ENCODE peak calls at places on chromosomes 6 and 20, in six cellular contexts. Q is HepG2, M is HCT116, L is H1, I is SK-N-SH, B is K562. J is an unnamed sample.

GRCh38 chr6:138978229-138978628 is 9.8 kb downstream of the REPS1 start:
- DNase-seq in Q (no peak), M (no peak), L (no peak), I (no peak), B (no peak), J (no peak)

GRCh38 chr6:170444056-170444505 is 109.0 kb downstream of the PSMB1 start:
- DNase-seq in Q (no peak), M (no peak), L (no peak), I (peak; percentile 8), B (no peak), J (no peak)

GRCh38 chr6:46876126-46876525 is 45.6 kb downstream of the ADGRF5 start:
- DNase-seq in Q (no peak), M (peak; percentile 28), L (peak; percentile 27), I (no peak), B (no peak), J (peak; percentile 22)

GRCh38 chr6:116931456-116931855 is 54.4 kb downstream of the RFX6 start:
- DNase-seq in Q (no peak), M (no peak), L (no peak), I (no peak), B (no peak), J (no peak)

GRCh38 chr20:61699184-61700066 is 366.3 kb downstream of the TAF4 start:
- DNase-seq in Q (no peak), M (no peak), L (no peak), I (peak; percentile 52), B (no peak), J (peak; percentile 30)

GRCh38 chr6:42507901-42508300 is 55.9 kb upstream of the UBR2 start:
- DNase-seq in Q (no peak), M (no peak), L (no peak), I (no peak), B (no peak), J (no peak)

GRCh38 chr20:32325706-32326506 is 32.2 kb upstream of the ASXL1 start:
- DNase-seq in Q (peak; percentile 99), M (peak; percentile 51), L (no peak), I (no peak), B (no peak), J (no peak)

GRCh38 chr6:158356586-158357546 is 44.6 kb downstream of the TULP4 start:
- DNase-seq in Q (no peak), M (no peak), L (no peak), I (peak; percentile 33), B (no peak), J (no peak)

GRCh38 chr6:140256213-140256612 is 881.8 kb upstream of the CITED2 start:
- DNase-seq in Q (no peak), M (no peak), L (no peak), I (no peak), B (no peak), J (no peak)

GRCh38 chr6:140252099-140252498 is 877.7 kb upstream of the CITED2 start:
- DNase-seq in Q (no peak), M (no peak), L (no peak), I (no peak), B (no peak), J (no peak)

GRCh38 chr6:140253096-140253495 is 878.6 kb upstream of the CITED2 start:
- DNase-seq in Q (no peak), M (no peak), L (no peak), I (no peak), B (no peak), J (no peak)
- TF ChIP-seq JUND in Q (no peak), M (no peak), L (no peak), I (no peak), B (no peak), J (no peak)

DNA sequence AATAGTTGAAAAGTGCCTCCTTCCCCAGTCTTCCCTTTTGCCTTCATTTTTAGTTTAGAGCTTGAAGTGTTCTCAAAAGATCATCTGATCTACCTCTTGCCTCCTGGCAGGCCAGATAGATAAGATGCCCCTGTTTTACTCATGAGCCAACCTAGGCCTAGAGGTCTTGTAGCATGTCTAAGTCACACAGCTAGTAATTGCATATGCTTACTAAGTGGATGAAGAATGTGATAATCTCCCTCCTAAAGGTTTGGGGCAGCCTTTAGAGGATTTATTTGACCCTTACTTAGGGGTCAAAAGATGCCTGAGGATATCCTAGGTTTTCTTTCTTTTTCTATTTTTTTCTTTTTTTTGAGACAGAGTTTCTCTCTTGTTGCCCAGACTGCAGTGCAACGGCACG is 2.1 kb downstream of the C6orf141 start:
- DNase-seq in Q (no peak), M (no peak), L (no peak), I (no peak), B (no peak), J (no peak)
- TF ChIP-seq JUND in Q (no peak), M (no peak), L (no peak), I (no peak), B (no peak), J (no peak)

GRCh38 chr20:48526936-48527335 is 300.9 kb downstream of the PREX1 start:
- DNase-seq in Q (no peak), M (no peak), L (no peak), I (no peak), B (no peak), J (no peak)

GRCh38 chr20:48525400-48525799 is 302.4 kb downstream of the PREX1 start:
- DNase-seq in Q (no peak), M (no peak), L (no peak), I (no peak), B (no peak), J (no peak)

GRCh38 chr20:48521121-48521520 is 306.7 kb downstream of the PREX1 start:
- DNase-seq in Q (no peak), M (no peak), L (no peak), I (no peak), B (no peak), J (no peak)

GRCh38 chr20:48524582-48524981 is 303.2 kb downstream of the PREX1 start:
- DNase-seq in Q (no peak), M (no peak), L (no peak), I (no peak), B (no peak), J (no peak)

DNA sequence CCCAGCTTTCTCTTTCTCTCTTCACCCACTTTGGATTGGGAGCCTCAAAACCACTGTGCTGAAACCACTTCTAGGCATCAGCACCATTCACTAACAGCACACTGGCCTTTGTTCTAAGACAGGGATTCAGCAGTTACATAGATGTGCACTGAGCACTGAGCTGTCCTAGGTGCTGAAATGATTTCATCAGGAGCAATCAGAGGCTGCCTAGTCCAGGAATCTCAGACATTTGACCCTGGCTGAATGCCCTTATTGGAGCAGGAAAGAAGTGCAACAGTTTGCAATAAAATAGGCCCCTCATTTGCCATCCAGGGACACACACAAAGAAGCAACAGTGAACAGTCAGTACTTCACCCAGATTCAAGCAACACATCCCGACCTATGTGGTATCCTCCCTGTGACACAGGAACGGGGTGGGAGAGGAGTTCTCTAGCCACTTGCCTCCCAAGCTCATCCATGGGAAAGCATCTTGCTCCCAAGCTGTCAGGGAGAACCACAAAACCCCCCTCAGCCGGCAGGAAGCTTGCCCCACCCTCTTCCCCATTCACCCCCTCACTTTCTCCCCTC is 304.5 kb downstream of the PREX1 start:
- DNase-seq in Q (peak; percentile 82), M (peak; percentile 10), L (no peak), I (peak; percentile 25), B (no peak), J (peak; percentile 88)
- TF ChIP-seq JUND in Q (peak; percentile 69), M (no peak), L (peak; percentile 11), I (no peak), B (peak; percentile 36), J (no peak)

GRCh38 chr6:143139239-143139784 is 78.6 kb downstream of the AIG1 start:
- DNase-seq in Q (no peak), M (no peak), L (no peak), I (no peak), B (no peak), J (no peak)
- TF ChIP-seq JUND in Q (no peak), M (no peak), L (no peak), I (no peak), B (no peak), J (no peak)

GRCh38 chr6:152637422-152638047 is 373 bp upstream of the SYNE1 start:
- DNase-seq in Q (no peak), M (no peak), L (no peak), I (no peak), B (no peak), J (no peak)

GRCh38 chr6:152634773-152635172 is 2.4 kb downstream of the SYNE1 start:
- DNase-seq in Q (no peak), M (no peak), L (no peak), I (no peak), B (no peak), J (no peak)

GRCh38 chr6:152632383-152632782 is 4.8 kb downstream of the SYNE1 start:
- DNase-seq in Q (no peak), M (no peak), L (no peak), I (no peak), B (no peak), J (no peak)

GRCh38 chr6:152635949-152636674 is 1.1 kb downstream of the SYNE1 start:
- DNase-seq in Q (no peak), M (no peak), L (no peak), I (peak; percentile 56), B (no peak), J (no peak)

DNA sequence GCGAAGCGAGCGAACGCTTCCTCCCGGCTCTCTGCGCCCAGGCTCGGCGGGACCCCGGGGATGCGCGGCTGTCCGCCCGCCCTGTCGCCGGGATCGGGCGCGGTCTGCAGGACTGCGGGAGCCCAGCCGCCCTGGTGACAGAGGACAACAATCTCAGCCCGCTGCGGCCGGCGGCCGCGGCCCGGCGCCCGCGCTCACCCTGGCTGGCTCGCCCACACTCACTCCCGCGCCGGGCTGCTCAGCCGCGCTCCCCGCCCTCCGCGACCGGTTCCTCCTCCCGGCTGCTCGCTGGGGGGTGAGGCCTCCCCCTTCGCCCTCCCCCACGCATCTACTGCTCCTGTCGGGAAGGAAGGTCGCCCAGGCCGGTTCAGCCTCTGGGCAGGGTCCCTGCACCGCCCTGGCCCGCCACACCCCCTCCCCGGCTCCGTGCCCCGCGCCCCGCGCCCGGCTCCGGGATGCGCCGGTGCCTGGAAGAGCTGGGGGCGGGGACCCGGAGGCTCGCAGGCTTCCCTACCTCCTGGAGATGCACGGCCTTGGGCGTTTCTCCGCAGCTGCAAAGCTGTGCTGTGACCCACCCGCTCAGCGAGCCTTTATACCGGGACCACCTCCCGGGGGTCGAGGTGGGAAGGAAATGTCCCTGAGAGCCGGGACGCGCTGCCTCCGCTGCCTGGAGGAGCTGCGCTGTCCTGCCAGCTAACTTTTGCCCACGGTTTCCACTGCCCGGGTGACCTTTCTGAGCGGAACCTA is at the start of gene SYNE1:
- DNase-seq in Q (no peak), M (no peak), L (no peak), I (peak; percentile 84), B (no peak), J (peak; percentile 6)
- TF ChIP-seq JUND in Q (no peak), M (no peak), L (no peak), I (no peak), B (no peak), J (no peak)

DNA sequence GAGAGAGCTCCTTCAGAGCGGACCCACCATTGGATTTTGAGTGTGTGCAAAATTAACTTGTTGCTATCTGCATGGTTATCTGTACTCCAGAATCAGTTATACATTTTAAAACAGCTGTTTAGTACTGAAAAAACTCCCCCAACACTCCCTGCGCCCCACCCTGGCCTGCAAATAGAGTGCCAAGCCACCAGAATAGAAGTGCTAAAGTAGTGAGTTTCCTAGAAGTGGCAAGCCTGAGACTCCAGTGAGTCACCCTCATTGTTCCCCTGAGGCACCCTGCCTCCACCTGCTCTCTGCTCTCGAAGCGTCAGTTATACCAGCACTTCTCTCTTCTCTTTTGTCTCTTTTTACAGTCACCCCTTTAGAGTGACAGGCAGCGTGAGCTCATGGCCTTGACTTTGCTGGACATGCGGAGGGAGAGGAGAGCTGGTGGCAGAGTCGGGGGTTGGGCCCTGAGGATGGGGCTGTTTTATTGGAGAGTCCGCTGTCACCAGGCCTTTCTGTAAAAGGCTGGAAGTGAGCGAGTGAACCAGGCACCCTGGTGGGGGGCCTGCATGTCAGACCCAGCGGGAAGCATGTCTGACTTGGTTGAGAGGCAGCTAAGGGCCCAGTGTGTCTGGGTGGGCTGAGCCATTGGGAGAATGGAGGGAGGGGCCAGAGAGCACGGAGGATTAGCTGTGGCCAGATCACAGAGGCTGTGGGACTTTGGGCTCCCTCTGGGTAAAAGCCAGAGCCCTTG is 10.4 kb downstream of the IGF2R start:
- DNase-seq in Q (peak; percentile 82), M (no peak), L (no peak), I (no peak), B (no peak), J (no peak)
- TF ChIP-seq JUND in Q (peak; percentile 53), M (no peak), L (peak; percentile 84), I (no peak), B (peak; percentile 62), J (no peak)